ENCODE peak calls at places on chromosomes 1 and 21, in five cellular contexts. X is ascending aorta; Y is OCI-LY7; T is effector memory CD4-positive, alpha-beta T cell; Q is ovary. S is an unnamed sample.

GRCh38 chr1:184368354-184368753 is 18.5 kb upstream of the C1orf21 start:
- DNase-seq in X (no peak), Y (no peak), T (no peak), Q (no peak), S (no peak)

GRCh38 chr1:169484683-169485426 is 889 bp downstream of the SLC19A2 start:
- DNase-seq in X (peak), Y (peak), T (no peak), Q (peak), S (peak)

GRCh38 chr1:16233431-16233830 is 3.6 kb downstream of the CPLANE2 start:
- DNase-seq in X (no peak), Y (no peak), T (no peak), Q (no peak), S (no peak)

GRCh38 chr1:67743072-67743725 is 58.2 kb downstream of the GADD45A start:
- DNase-seq in X (no peak), Y (peak), T (no peak), Q (no peak), S (no peak)

GRCh38 chr1:194707074-194707473 is 1520.7 kb upstream of the B3GALT2 start:
- DNase-seq in X (no peak), Y (no peak), T (no peak), Q (no peak), S (no peak)

GRCh38 chr1:177926201-177926600 is 43.7 kb downstream of the SEC16B start:
- DNase-seq in X (no peak), Y (no peak), T (no peak), Q (no peak), S (no peak)

GRCh38 chr1:36108314-36108713 is 16.7 kb downstream of the COL8A2 start:
- DNase-seq in X (no peak), Y (no peak), T (no peak), Q (no peak), S (no peak)

GRCh38 chr1:34477632-34478141 is 277.2 kb upstream of the GJB5 start:
- DNase-seq in X (no peak), Y (no peak), T (no peak), Q (no peak), S (no peak)

GRCh38 chr21:44974676-44975075 is 34.8 kb downstream of the SLX9 start:
- DNase-seq in X (no peak), Y (no peak), T (no peak), Q (no peak), S (no peak)

GRCh38 chr1:193281894-193282293 is 95.5 kb upstream of the B3GALT2 start:
- DNase-seq in X (no peak), Y (no peak), T (no peak), Q (no peak), S (no peak)

GRCh38 chr1:239732770-239733169 is 346.4 kb downstream of the CHRM3 start:
- DNase-seq in X (no peak), Y (no peak), T (no peak), Q (no peak), S (no peak)

GRCh38 chr1:55735110-55735509 is 519.9 kb upstream of the USP24 start:
- DNase-seq in X (no peak), Y (no peak), T (no peak), Q (no peak), S (no peak)

GRCh38 chr1:228900099-228900965 is 165.1 kb downstream of the RHOU start:
- DNase-seq in X (no peak), Y (no peak), T (no peak), Q (peak), S (no peak)

GRCh38 chr1:3669421-3669821 is 17.1 kb downstream of the TP73 start:
- DNase-seq in X (no peak), Y (no peak), T (no peak), Q (no peak), S (no peak)

GRCh38 chr21:35563885-35564451 is 496.4 kb downstream of the SETD4 start:
- DNase-seq in X (peak), Y (no peak), T (no peak), Q (no peak), S (no peak)

GRCh38 chr1:220810179-220810653 is 23.5 kb downstream of the MTARC1 start:
- DNase-seq in X (peak), Y (peak), T (peak), Q (peak), S (no peak)

GRCh38 chr1:180918519-180918918 is 5.8 kb downstream of the KIAA1614 start:
- DNase-seq in X (no peak), Y (peak), T (no peak), Q (no peak), S (no peak)

GRCh38 chr21:29267666-29268065 is 31.1 kb upstream of the BACH1 start:
- DNase-seq in X (no peak), Y (no peak), T (no peak), Q (no peak), S (no peak)

GRCh38 chr1:106879538-106879937 is 176.9 kb upstream of the PRMT6 start:
- DNase-seq in X (no peak), Y (no peak), T (no peak), Q (no peak), S (no peak)

GRCh38 chr1:77605246-77606026 is 77.0 kb downstream of the ZZZ3 start:
- DNase-seq in X (no peak), Y (no peak), T (no peak), Q (no peak), S (no peak)

GRCh38 chr1:1003618-1004419 is 3.9 kb upstream of the HES4 start:
- DNase-seq in X (no peak), Y (no peak), T (no peak), Q (no peak), S (no peak)

GRCh38 chr1:247330548-247331171 is 1.0 kb downstream of the ZNF496 start:
- DNase-seq in X (no peak), Y (no peak), T (no peak), Q (no peak), S (no peak)

GRCh38 chr1:39729030-39729429 is 9.7 kb upstream of the PPIE start:
- DNase-seq in X (no peak), Y (no peak), T (no peak), Q (no peak), S (no peak)

GRCh38 chr1:226003502-226004170 is 4.5 kb upstream of the SDE2 start:
- DNase-seq in X (no peak), Y (no peak), T (no peak), Q (no peak), S (no peak)

GRCh38 chr21:26554365-26554764 is 18.7 kb downstream of the CYYR1 start:
- DNase-seq in X (no peak), Y (no peak), T (no peak), Q (no peak), S (no peak)

GRCh38 chr1:235601087-235601486 is 48.5 kb downstream of the GNG4 start:
- DNase-seq in X (no peak), Y (peak), T (no peak), Q (no peak), S (no peak)

GRCh38 chr1:174818951-174819350 is 180.8 kb upstream of the CACYBP start:
- DNase-seq in X (no peak), Y (no peak), T (no peak), Q (no peak), S (no peak)

GRCh38 chr1:183308719-183309118 is 109.5 kb downstream of the NMNAT2 start:
- DNase-seq in X (no peak), Y (no peak), T (no peak), Q (no peak), S (no peak)

GRCh38 chr21:44454747-44455523 is at the start of gene LRRC3:
- DNase-seq in X (peak), Y (peak), T (peak), Q (peak), S (peak)

GRCh38 chr1:25958475-25958874 is 39.4 kb downstream of the PAFAH2 start:
- DNase-seq in X (no peak), Y (no peak), T (no peak), Q (no peak), S (no peak)

GRCh38 chr1:64087768-64088167 is 115.7 kb upstream of the UBE2U start:
- DNase-seq in X (no peak), Y (no peak), T (no peak), Q (no peak), S (no peak)

GRCh38 chr21:44998621-44999427 is 59.0 kb downstream of the SLX9 start:
- DNase-seq in X (no peak), Y (no peak), T (no peak), Q (no peak), S (no peak)

GRCh38 chr1:93715529-93716126 is 34.0 kb upstream of the BCAR3 start:
- DNase-seq in X (peak), Y (peak), T (no peak), Q (no peak), S (no peak)

GRCh38 chr21:17442174-17442573 is 70.7 kb upstream of the CXADR start:
- DNase-seq in X (no peak), Y (no peak), T (no peak), Q (no peak), S (no peak)

GRCh38 chr1:16236091-16236494 is 890 bp downstream of the CPLANE2 start:
- DNase-seq in X (no peak), Y (peak), T (peak), Q (no peak), S (no peak)

GRCh38 chr1:92784051-92784638 is 763 bp downstream of the EVI5 start:
- DNase-seq in X (peak), Y (peak), T (peak), Q (peak), S (no peak)

GRCh38 chr1:178031856-178032320 is 62.0 kb upstream of the RASAL2 start:
- DNase-seq in X (peak), Y (peak), T (no peak), Q (peak), S (peak)

GRCh38 chr1:87684786-87685185 is 356.1 kb downstream of the LMO4 start:
- DNase-seq in X (no peak), Y (no peak), T (no peak), Q (no peak), S (no peak)

DNA sequence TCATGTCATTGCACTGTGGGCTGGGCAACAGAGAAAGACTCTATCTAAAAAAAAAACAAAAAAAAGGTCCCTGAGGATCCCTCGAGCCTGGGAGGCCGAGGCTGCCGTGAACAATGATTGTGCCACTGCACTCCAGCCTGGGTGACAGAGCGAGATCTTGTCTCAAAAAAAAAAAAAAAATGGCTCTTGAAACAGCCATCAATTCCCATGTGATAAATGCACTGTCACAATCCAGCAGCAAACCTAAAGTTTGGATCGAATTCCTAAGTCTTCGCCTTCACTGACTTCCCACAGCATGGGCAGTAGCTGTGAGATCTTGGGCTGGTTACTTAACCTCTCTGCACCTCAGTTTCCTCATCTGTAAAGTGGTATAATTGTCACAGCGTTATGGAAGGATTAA is 43.5 kb downstream of the IGSF3 start:
- DNase-seq in X (no peak), Y (no peak), T (no peak), Q (no peak), S (no peak)
- H3K4me3 ChIP-seq in X (no peak), Y (no peak), T (no peak), Q (no peak), S (no peak)

GRCh38 chr1:12600880-12601633 is 17.0 kb downstream of the DHRS3 start:
- DNase-seq in X (no peak), Y (peak), T (peak), Q (no peak), S (no peak)
- H3K27ac ChIP-seq in X (peak), Y (no peak), T (no peak), Q (no peak), S (no peak)

GRCh38 chr1:14737561-14738094 is 139.1 kb downstream of the KAZN start:
- DNase-seq in X (no peak), Y (peak), T (no peak), Q (no peak), S (no peak)

GRCh38 chr1:14733779-14734140 is 135.3 kb downstream of the KAZN start:
- DNase-seq in X (no peak), Y (no peak), T (no peak), Q (no peak), S (no peak)

GRCh38 chr1:14735861-14736260 is 137.4 kb downstream of the KAZN start:
- DNase-seq in X (no peak), Y (peak), T (no peak), Q (no peak), S (no peak)

GRCh38 chr1:14733053-14733778 is 134.7 kb downstream of the KAZN start:
- DNase-seq in X (no peak), Y (peak), T (no peak), Q (no peak), S (peak)

DNA sequence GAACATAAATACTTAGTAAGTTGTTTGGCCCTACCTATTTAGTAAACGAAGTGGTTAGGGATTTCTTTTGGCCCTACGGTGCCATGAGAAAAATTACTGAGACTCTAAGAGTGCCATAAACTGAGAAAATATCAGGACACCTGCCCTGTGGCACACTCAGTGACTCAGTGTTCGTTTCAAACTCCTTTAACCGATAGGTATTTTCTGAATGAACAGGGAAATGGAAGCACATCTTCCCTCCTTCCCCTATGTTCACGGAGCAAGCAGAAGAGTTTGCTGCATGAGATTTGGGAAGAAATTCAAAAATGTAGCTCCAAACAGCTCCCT is 134.2 kb downstream of the KAZN start:
- DNase-seq in X (no peak), Y (no peak), T (no peak), Q (no peak), S (no peak)
- H3K4me3 ChIP-seq in X (no peak), Y (peak), T (no peak), Q (no peak), S (no peak)

GRCh38 chr21:15273244-15273643 is 208.4 kb upstream of the NRIP1 start:
- DNase-seq in X (no peak), Y (no peak), T (no peak), Q (no peak), S (no peak)
- H3K27ac ChIP-seq in X (no peak), Y (no peak), T (no peak), Q (no peak), S (no peak)

GRCh38 chr1:47188901-47189785 is 693 bp downstream of the PDZK1IP1 start:
- DNase-seq in X (peak), Y (no peak), T (no peak), Q (no peak), S (no peak)
- H3K4me3 ChIP-seq in X (no peak), Y (no peak), T (no peak), Q (no peak), S (no peak)

GRCh38 chr1:48772221-48772620 is 4.5 kb downstream of the BEND5 start:
- DNase-seq in X (no peak), Y (no peak), T (no peak), Q (no peak), S (no peak)
- H3K27ac ChIP-seq in X (peak), Y (no peak), T (no peak), Q (no peak), S (no peak)

DNA sequence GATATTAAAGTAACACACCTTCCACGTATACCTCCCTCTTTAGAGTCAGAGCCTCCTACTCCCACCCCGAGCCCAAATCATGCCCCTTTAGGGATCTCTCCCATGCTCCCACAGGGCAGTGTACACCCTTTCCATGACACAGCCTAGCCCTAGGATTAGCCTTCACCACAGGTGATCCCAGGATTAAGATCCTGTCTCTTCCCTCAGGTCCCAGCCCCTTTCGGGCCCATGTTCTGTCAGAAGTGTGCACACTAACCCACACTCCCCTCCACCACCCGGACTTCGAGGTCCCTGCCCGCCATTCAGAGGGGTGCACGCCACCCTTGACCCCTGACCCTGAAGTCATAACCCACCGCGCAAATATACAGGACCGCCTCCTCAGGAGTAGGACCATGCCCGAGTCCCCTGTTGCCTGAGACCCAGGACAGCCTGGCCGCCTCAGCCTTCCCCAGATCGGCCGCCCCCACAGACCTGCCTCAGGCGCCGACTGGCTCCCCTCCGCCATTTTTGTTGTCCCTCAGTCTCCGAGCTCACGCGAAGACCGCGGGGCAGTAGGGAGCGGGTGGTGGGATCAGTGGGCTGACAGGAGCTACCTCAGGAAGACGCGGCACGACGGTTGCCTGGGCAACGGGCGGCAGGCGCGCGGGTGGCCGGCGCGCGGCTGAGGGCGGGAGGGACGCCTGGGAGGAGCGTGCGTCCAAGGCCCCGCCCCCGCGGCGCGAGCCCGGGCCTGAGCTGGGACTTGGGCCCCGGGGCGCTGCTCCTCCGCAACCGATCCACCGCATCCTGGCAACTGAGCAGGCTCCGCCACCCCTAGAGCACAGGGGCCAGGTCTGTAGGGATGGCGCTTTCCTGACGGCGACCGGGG is at the start of gene AGBL4:
- DNase-seq in X (peak), Y (no peak), T (no peak), Q (peak), S (peak)
- H3K4me3 ChIP-seq in X (peak), Y (no peak), T (no peak), Q (peak), S (peak)

DNA sequence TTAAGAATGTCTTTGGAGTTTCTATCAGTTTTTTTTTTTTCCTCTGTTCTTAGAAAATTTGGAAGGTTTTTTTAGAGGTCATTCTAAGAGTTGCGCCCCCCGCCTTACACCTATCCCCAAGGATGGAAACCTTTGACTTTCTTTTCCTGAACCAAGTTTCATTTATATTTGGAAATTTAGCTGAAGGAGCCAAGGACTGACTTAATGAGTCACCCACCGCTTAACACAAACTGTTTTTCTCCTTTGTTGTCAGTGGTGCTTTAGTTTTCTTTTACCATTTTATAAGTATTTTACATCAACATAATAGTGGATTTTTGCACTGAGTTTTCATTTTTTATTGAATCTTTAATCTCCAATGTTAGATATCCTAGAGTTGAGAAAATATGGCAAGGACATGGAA is 25.3 kb downstream of the USP25 start:
- DNase-seq in X (no peak), Y (no peak), T (no peak), Q (no peak), S (no peak)
- H3K27ac ChIP-seq in X (no peak), Y (no peak), T (no peak), Q (no peak), S (no peak)

S was measured in iPS DF 6.9.